ENCODE peak calls at places on chromosomes 12 and 14, in seven cellular contexts. R is neural progenitor cell, Q is mucosa of descending colon, V is adrenal gland, G is fibroblast of pulmonary artery, P is left ventricle myocardium inferior, A is mammary epithelial cell. Z is an unnamed sample.

GRCh38 chr14:59098377-59098776 is 90.1 kb upstream of the DAAM1 start:
- DNase-seq in R (no peak), Q (no peak), V (no peak), G (peak; percentile 94), P (no peak), A (peak; percentile 83), Z (peak; percentile 85)

GRCh38 chr12:44053550-44054243 is 217.8 kb downstream of the TMEM117 start:
- DNase-seq in R (no peak), Q (no peak), V (no peak), G (peak; percentile 89), P (no peak), A (peak; percentile 38), Z (peak; percentile 71)

GRCh38 chr12:57461326-57461903 is 1.8 kb downstream of the GLI1 start:
- DNase-seq in R (peak; percentile 87), Q (peak; percentile 76), V (no peak), G (peak; percentile 37), P (peak; percentile 74), A (peak; percentile 30), Z (peak; percentile 48)

GRCh38 chr14:94411638-94412037 is 23.2 kb upstream of the SERPINA1 start:
- DNase-seq in R (no peak), Q (peak; percentile 38), V (no peak), G (no peak), P (no peak), A (no peak), Z (peak; percentile 20)

GRCh38 chr12:29569392-29569791 is 71.9 kb upstream of the OVCH1 start:
- DNase-seq in R (no peak), Q (no peak), V (no peak), G (peak; percentile 64), P (no peak), A (no peak), Z (no peak)

GRCh38 chr12:98296462-98297079 is 218.8 kb upstream of the TMPO start:
- DNase-seq in R (peak; percentile 48), Q (no peak), V (no peak), G (no peak), P (no peak), A (peak; percentile 7), Z (no peak)

GRCh38 chr14:92531151-92531873 is 17.7 kb downstream of the RIN3 start:
- DNase-seq in R (no peak), Q (peak; percentile 40), V (no peak), G (no peak), P (no peak), A (no peak), Z (no peak)

GRCh38 chr12:100824476-100824875 is 29.9 kb downstream of the ANO4 start:
- DNase-seq in R (no peak), Q (no peak), V (no peak), G (no peak), P (no peak), A (no peak), Z (no peak)

GRCh38 chr14:55968741-55969140 is 149.5 kb upstream of the PELI2 start:
- DNase-seq in R (no peak), Q (no peak), V (no peak), G (peak; percentile 39), P (no peak), A (no peak), Z (no peak)

GRCh38 chr14:22974530-22975313 is 7.6 kb downstream of the AJUBA start:
- DNase-seq in R (no peak), Q (no peak), V (peak; percentile 64), G (no peak), P (no peak), A (no peak), Z (no peak)

GRCh38 chr14:72815459-72815858 is 78.4 kb downstream of the DPF3 start:
- DNase-seq in R (no peak), Q (no peak), V (no peak), G (no peak), P (no peak), A (no peak), Z (no peak)

GRCh38 chr12:65532162-65532561 is 253.7 kb downstream of the MSRB3 start:
- DNase-seq in R (no peak), Q (no peak), V (no peak), G (peak; percentile 49), P (no peak), A (no peak), Z (peak; percentile 82)

GRCh38 chr12:93912086-93912733 is 235.0 kb downstream of the CRADD start:
- DNase-seq in R (no peak), Q (no peak), V (no peak), G (no peak), P (no peak), A (no peak), Z (no peak)

GRCh38 chr14:104283197-104284106 is 145.1 kb downstream of the KIF26A start:
- DNase-seq in R (peak; percentile 51), Q (peak; percentile 81), V (peak; percentile 29), G (no peak), P (peak; percentile 6), A (no peak), Z (no peak)

GRCh38 chr12:76685246-76685678 is 78.7 kb upstream of the ZDHHC17 start:
- DNase-seq in R (peak; percentile 56), Q (peak; percentile 27), V (peak; percentile 58), G (peak; percentile 61), P (peak; percentile 37), A (peak; percentile 9), Z (peak; percentile 48)

GRCh38 chr12:131975228-131975627 is 25.5 kb downstream of the EP400 start:
- DNase-seq in R (no peak), Q (no peak), V (no peak), G (no peak), P (no peak), A (no peak), Z (no peak)

GRCh38 chr14:78701246-78701645 is 531.1 kb downstream of the NRXN3 start:
- DNase-seq in R (no peak), Q (no peak), V (no peak), G (no peak), P (no peak), A (no peak), Z (no peak)

GRCh38 chr14:87901652-87902051 is 91.3 kb downstream of the GALC start:
- DNase-seq in R (no peak), Q (no peak), V (no peak), G (no peak), P (no peak), A (no peak), Z (no peak)

GRCh38 chr12:105924526-105925208 is 214.1 kb downstream of the NUAK1 start:
- DNase-seq in R (no peak), Q (no peak), V (no peak), G (no peak), P (no peak), A (no peak), Z (no peak)

DNA sequence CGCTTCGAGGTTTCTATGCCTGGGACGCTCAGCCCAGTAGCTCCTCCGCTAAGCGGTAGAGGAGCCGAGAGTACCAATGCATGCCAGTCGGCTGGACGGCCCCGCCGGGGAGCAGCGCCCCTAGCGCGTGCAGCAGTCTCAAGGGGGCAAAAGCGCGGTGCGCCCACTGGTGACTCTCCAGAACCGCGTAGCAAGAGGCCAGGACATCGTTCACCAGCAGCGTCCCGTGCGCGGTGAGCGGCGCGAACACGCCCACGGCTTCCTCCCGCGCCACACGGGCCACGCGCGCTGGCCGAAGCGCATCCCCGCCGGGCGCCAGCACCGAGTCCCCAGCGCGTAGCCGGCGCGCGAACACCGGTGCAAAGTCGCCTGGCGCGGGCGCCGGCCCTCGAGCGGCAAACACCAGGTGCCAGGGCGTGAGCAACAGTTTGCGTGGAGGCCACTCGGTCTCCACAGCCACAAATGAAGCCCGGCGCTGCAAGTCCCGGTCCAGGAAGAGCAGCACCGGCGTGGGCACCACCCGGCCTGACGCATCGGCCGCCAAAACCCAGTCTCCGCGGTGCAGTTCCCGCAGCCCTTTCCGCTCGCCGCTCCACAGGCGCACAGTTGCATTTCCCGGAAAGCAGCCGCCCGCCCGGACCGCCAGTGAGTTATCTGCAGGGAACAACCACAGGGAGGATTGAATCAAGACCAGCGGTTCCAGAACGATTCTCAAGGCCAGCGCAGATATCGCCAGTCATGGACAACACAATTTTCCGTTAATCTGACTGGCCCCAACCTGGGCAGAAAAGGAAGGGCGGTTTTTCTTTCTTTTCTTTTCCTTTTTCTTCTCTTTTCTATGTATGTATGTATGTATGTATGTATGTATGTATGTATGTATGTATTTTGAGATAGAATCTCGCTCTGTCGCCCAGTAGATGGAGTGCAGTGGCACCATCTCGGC is 4.5 kb downstream of the DHH start:
- DNase-seq in R (peak; percentile 74), Q (no peak), V (peak; percentile 65), G (peak; percentile 51), P (peak; percentile 39), A (peak; percentile 42), Z (peak; percentile 43)
- H3K4me3 ChIP-seq in R (peak overlapping the region; percentile 36), Q (no peak overlapping the region), V (no peak overlapping the region), G (peak overlapping the region; percentile 38), P (peak overlapping the region; percentile 63), A (peak overlapping the region; percentile 19), Z (peak overlapping the region; percentile 47)

DNA sequence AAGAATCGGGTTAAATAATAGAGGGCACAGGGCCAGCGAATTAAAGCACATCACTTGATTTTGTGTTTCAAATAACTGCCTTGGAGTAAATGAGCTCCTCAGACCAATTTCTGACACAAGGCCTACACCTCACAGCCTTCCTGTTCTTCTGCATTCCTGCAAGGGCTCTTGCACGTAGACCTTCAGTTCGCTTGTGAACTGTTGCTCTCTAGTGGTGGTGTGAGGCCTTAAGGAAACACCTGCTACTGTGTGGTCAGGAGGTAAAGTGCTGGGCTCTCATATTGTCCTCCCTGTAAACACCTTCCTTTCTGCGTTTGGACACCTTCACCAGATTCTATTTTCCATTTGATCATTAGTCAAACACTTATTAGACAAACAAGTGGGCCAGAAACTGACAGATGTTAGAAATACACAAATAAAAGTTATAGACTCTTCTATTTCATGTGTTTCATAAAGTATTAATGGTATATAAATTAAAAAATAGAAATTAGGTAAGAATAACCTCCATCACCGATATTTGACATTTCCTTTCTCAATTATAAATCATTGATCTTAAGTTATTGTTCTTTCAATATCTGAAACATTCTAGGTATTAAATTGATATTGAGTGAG is 29.2 kb upstream of the KLRF1 start:
- DNase-seq in R (peak; percentile 82), Q (peak; percentile 36), V (no peak), G (peak; percentile 77), P (no peak), A (peak; percentile 80), Z (peak; percentile 36)
- TF ChIP-seq CTCF in R (peak; percentile 63), Q (peak; percentile 26), V (peak; percentile 27), G (peak; percentile 63), P (peak; percentile 51), A (peak; percentile 90), Z (peak; percentile 37)

GRCh38 chr14:74611672-74612345 is at the start of gene LTBP2:
- DNase-seq in R (peak; percentile 69), Q (no peak), V (no peak), G (no peak), P (no peak), A (peak; percentile 40), Z (no peak)

GRCh38 chr14:74612346-74613021 is 447 bp upstream of the LTBP2 start:
- DNase-seq in R (peak; percentile 93), Q (peak; percentile 84), V (peak; percentile 77), G (peak; percentile 83), P (peak; percentile 85), A (peak; percentile 68), Z (peak; percentile 82)

GRCh38 chr14:74610199-74610865 is 1.7 kb downstream of the LTBP2 start:
- DNase-seq in R (no peak), Q (no peak), V (no peak), G (no peak), P (no peak), A (no peak), Z (no peak)

GRCh38 chr14:74609721-74610120 is 2.3 kb downstream of the LTBP2 start:
- DNase-seq in R (no peak), Q (no peak), V (no peak), G (peak; percentile 61), P (no peak), A (peak; percentile 34), Z (no peak)

GRCh38 chr14:74610866-74611671 is 968 bp downstream of the LTBP2 start:
- DNase-seq in R (peak; percentile 65), Q (no peak), V (no peak), G (peak; percentile 53), P (no peak), A (peak; percentile 42), Z (peak; percentile 51)
- H3K4me3 ChIP-seq in R (peak overlapping the region; percentile 52), Q (no peak overlapping the region), V (no peak overlapping the region), G (peak overlapping the region; percentile 69), P (peak overlapping the region; percentile 83), A (peak overlapping the region; percentile 70), Z (peak overlapping the region; percentile 76)

GRCh38 chr12:20463920-20464524 is 95.7 kb downstream of the PDE3A start:
- DNase-seq in R (peak; percentile 23), Q (no peak), V (no peak), G (peak; percentile 47), P (no peak), A (no peak), Z (peak; percentile 33)
- TF ChIP-seq CTCF in R (peak; percentile 81), Q (peak; percentile 33), V (peak; percentile 58), G (peak; percentile 63), P (peak; percentile 70), A (peak; percentile 61), Z (peak; percentile 79)

Z was measured in AG10803.